ENCODE peak calls at places on chromosome 22, in seven cellular contexts. Z is GM23338; L is PC-9; T is kidney; Y is aorta; G is CD8-positive, alpha-beta T cell; U is transverse colon. X is an unnamed sample. For H3K36me3, the result is how much of the 10 kb centered on the place peaks cover.

GRCh38 chr22:38314992-38315800 is 2.0 kb downstream of the CSNK1E start:
- DNase-seq in L (no peak), T (no peak), U (peak), G (no peak), Z (no peak), Y (peak), X (peak)

GRCh38 chr22:25091449-25091848 is 108.2 kb upstream of the CRYBB3 start:
- DNase-seq in Y (no peak), T (no peak), U (no peak), G (no peak), L (no peak), Z (no peak), X (no peak)

GRCh38 chr22:17742528-17742902 is 31.8 kb downstream of the BID start:
- DNase-seq in G (peak), U (peak), Z (peak), L (peak), T (no peak), Y (peak), X (peak)

GRCh38 chr22:49849161-49850020 is 4.3 kb upstream of the ZBED4 start:
- DNase-seq in L (no peak), G (no peak), Y (no peak), T (peak), Z (no peak), U (no peak), X (peak)

GRCh38 chr22:19864538-19865106 is 9.9 kb upstream of the GNB1L start:
- DNase-seq in T (no peak), G (no peak), Z (no peak), L (no peak), U (no peak), Y (no peak), X (no peak)

GRCh38 chr22:27799334-27800249 is 2.0 kb downstream of the MN1 start:
- DNase-seq in L (no peak), Y (peak), G (no peak), T (peak), Z (no peak), U (no peak), X (peak)

GRCh38 chr22:25485626-25486545 is 78.6 kb upstream of the GRK3 start:
- DNase-seq in Y (no peak), G (no peak), Z (no peak), L (no peak), U (no peak), T (no peak), X (no peak)

GRCh38 chr22:40204331-40205116 is 26.8 kb downstream of the TNRC6B start:
- DNase-seq in G (no peak), L (no peak), Y (no peak), T (no peak), Z (no peak), U (no peak), X (no peak)

GRCh38 chr22:49936018-49936972 is 17.9 kb downstream of the CRELD2 start:
- DNase-seq in Y (peak), Z (peak), T (peak), U (peak), L (peak), G (peak), X (peak)

GRCh38 chr22:30861688-30862552 is 106.7 kb downstream of the MORC2 start:
- DNase-seq in U (no peak), Z (no peak), G (no peak), T (peak), L (no peak), Y (peak), X (peak)

GRCh38 chr22:17712441-17712840 is 61.8 kb downstream of the BID start:
- DNase-seq in T (no peak), L (no peak), Y (no peak), Z (no peak), U (no peak), G (no peak), X (no peak)

GRCh38 chr22:39643311-39644083 is 72.9 kb downstream of the CACNA1I start:
- DNase-seq in U (no peak), L (no peak), Z (no peak), T (no peak), Y (no peak), G (no peak), X (no peak)

GRCh38 chr22:26992556-26992955 is 335.2 kb downstream of the MIAT start:
- DNase-seq in Z (no peak), G (no peak), Y (no peak), L (no peak), U (no peak), T (no peak), X (no peak)

GRCh38 chr22:48896766-48897637 is 930.7 kb downstream of the BRD1 start:
- DNase-seq in G (no peak), U (no peak), Z (no peak), Y (no peak), T (no peak), L (no peak), X (peak)

GRCh38 chr22:20738394-20739089 is 35.4 kb upstream of the SERPIND1 start:
- DNase-seq in Y (no peak), G (no peak), Z (no peak), T (peak), L (no peak), U (no peak), X (peak)

GRCh38 chr22:44693145-44693544 is 8.9 kb upstream of the PRR5 start:
- DNase-seq in L (no peak), G (no peak), Z (no peak), U (no peak), Y (no peak), T (no peak), X (no peak)

GRCh38 chr22:29523761-29524160 is 29.8 kb downstream of the THOC5 start:
- DNase-seq in G (no peak), T (no peak), Z (no peak), Y (no peak), L (no peak), U (no peak), X (no peak)

GRCh38 chr22:29519996-29520395 is 33.6 kb downstream of the THOC5 start:
- DNase-seq in G (no peak), U (no peak), Z (no peak), L (no peak), T (no peak), Y (no peak), X (no peak)

GRCh38 chr22:29521526-29521925 is 32.0 kb downstream of the THOC5 start:
- DNase-seq in Z (no peak), Y (no peak), U (no peak), G (no peak), T (no peak), L (no peak), X (no peak)

GRCh38 chr22:29517215-29517908 is 36.2 kb downstream of the THOC5 start:
- DNase-seq in G (no peak), U (no peak), Y (no peak), L (no peak), Z (no peak), T (no peak), X (no peak)

GRCh38 chr22:29520851-29521250 is 32.7 kb downstream of the THOC5 start:
- DNase-seq in Z (no peak), L (no peak), G (no peak), T (no peak), Y (no peak), U (no peak), X (peak)
- H3K36me3 ChIP-seq in Z (half or more), L (under half), G (half or more), T (half or more), Y (under half), U (under half), X (half or more)

DNA sequence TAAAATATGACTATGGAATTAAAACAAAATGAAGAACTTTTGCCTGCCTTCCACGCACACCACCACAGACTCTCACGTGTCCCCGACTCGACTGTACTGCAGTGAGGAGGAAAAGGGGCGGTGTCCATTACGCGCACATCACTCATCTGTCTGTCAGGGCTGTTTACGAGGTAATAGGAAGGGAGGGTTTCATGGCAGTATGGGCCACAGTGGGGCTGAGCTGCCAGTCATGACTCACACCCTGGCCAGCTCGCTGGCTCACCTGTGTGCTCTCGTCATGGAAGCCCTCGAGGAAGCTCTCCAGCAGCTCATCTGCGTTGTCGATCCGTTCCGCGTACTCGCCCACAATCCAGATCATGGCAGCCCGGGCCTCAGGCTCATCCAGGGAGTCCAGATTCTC is 33.5 kb upstream of the RASL10A start:
- DNase-seq in T (no peak), Z (no peak), G (no peak), U (no peak), Y (peak), L (peak), X (peak)
- H3K36me3 ChIP-seq in T (half or more), Z (under half), G (half or more), U (under half), Y (under half), L (under half), X (half or more)

GRCh38 chr22:21766933-21767462 is 31.4 kb upstream of the YPEL1 start:
- DNase-seq in L (no peak), T (no peak), Y (no peak), Z (no peak), G (peak), U (peak), X (no peak)

GRCh38 chr22:21764038-21764804 is 28.6 kb upstream of the YPEL1 start:
- DNase-seq in Y (no peak), G (no peak), L (no peak), T (no peak), U (no peak), Z (no peak), X (no peak)

GRCh38 chr22:21765909-21766529 is 30.4 kb upstream of the YPEL1 start:
- DNase-seq in G (no peak), U (no peak), Z (no peak), Y (no peak), L (no peak), T (no peak), X (no peak)

GRCh38 chr22:21771631-21771976 is 36.0 kb upstream of the YPEL1 start:
- DNase-seq in L (no peak), U (no peak), Y (no peak), T (no peak), Z (no peak), G (no peak), X (no peak)

DNA sequence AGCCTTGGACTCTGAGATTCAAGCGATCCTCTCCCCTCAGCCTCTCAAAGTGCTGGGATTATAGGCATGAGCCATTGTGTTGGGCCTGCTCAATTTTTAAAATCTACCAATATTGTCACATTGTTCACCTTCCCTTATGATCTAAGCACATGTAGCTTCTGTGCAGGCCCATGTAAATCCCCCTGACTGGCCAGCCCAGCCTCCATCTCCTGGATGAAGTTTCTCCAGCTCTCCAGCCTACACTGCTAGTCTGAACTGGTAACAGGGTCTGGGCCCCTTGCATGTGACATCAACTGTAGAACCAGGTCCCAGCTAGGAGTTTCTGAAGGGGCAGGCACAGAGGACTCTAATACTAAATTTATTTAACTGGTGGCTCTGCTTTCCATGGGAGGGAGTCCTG is 32.8 kb upstream of the YPEL1 start:
- DNase-seq in U (no peak), Y (no peak), L (no peak), G (no peak), Z (no peak), T (no peak), X (no peak)
- H3K36me3 ChIP-seq in U (under half), Y (under half), L (under half), G (under half), Z (under half), T (half or more), X (half or more)

DNA sequence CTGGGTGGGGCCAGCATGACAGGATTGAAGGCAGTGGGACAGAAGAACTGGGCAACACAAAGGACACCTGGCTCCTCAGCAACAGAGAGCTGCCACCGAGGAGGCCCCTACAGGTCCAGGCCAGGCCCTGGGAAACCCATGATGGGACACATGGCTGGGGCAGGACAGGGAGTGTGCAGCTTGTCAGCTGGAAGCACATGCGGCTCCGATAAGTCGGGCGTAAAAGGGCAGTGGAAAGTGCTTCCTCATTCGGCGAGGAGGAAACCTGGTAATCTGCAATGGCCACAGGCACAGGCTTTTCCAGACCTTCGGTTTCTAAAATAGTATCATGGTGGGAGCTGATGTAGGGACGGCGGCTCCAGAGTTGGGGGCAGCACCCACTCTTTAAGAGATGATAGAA is 16.5 kb downstream of the GNAZ start:
- DNase-seq in Y (no peak), L (no peak), U (no peak), T (no peak), Z (no peak), G (no peak), X (no peak)
- H3K36me3 ChIP-seq in Y (under half), L (under half), U (under half), T (under half), Z (under half), G (under half), X (under half)

DNA sequence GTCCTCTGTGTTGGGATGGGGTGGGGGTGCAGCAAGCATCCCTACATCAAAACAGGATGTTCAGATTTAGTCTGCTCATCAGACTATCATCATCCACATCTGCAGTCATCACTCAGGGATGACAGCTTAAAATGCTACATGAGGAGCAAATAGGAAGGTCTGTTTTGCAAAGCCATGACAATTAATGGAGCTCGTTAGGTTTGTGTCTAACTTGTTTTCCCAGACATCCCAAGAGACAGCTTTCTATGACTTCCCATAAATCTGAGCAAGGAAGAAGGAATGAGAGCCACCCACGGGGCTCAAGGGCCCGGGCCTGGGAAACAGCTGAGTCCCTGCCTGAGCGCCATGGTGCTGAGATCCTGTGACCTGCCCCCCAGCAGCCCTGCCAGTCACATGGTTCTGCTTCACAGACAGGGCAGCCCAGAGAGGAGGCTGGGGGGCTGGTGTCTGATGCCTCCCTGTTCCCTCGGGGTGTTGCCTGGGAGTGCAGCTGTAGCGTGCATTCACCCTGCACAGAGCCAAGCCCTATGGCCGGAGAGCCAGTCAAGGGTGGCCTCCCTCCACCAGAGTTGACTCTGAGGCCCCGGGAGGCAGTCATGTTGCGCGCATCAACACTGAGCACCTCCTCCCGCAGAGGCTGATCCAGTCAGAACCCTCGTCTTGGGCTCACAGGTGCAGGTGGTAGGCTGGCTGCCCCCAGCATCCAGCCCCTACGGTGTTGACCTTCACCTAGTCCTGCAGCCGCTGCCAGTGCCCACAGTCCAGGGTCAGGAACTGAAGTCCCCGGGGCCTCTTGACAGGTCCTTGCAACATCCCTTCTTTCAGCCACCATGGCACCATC is 12.1 kb downstream of the DERL3 start:
- DNase-seq in L (no peak), G (no peak), Y (peak), U (no peak), Z (no peak), T (peak), X (peak)
- H3K36me3 ChIP-seq in L (under half), G (under half), Y (under half), U (under half), Z (under half), T (half or more), X (under half)